ENCODE peak calls at places on chromosomes 3 and 15, in seven cellular contexts. N is pancreas, T is endodermal cell, Y is Panc1, U is neuronal stem cell, I is upper lobe of right lung, F is PC-3. H is an unnamed sample. For H3K9me3, the result is how much of the 10 kb centered on the place peaks cover.

GRCh38 chr3:129663045-129663446 is 56.6 kb upstream of the PLXND1 start:
- DNase-seq in N (no peak), T (peak), Y (no peak), U (no peak), I (no peak), F (peak), H (no peak)

GRCh38 chr3:81864273-81864672 is 102.8 kb upstream of the GBE1 start:
- DNase-seq in N (no peak), T (peak), Y (no peak), U (peak), I (no peak), F (no peak), H (no peak)

GRCh38 chr3:146598486-146598885 is 6.7 kb downstream of the PLSCR5 start:
- DNase-seq in N (no peak), T (no peak), Y (no peak), U (no peak), I (no peak), F (peak), H (no peak)

GRCh38 chr15:42371125-42371524 is 11.8 kb downstream of the CAPN3 start:
- DNase-seq in N (no peak), T (no peak), Y (no peak), U (no peak), I (no peak), F (peak), H (peak)

GRCh38 chr15:101342065-101342464 is 47.0 kb upstream of the SNRPA1 start:
- DNase-seq in N (no peak), T (no peak), Y (no peak), U (no peak), I (no peak), F (no peak), H (no peak)

GRCh38 chr3:196222876-196223595 is 6.7 kb downstream of the SLC51A start:
- DNase-seq in N (no peak), T (no peak), Y (no peak), U (no peak), I (no peak), F (peak), H (peak)

GRCh38 chr3:193240850-193241706 is at the start of gene PLAAT1:
- DNase-seq in N (peak), T (peak), Y (no peak), U (peak), I (peak), F (no peak), H (peak)

GRCh38 chr3:109927161-109927560 is 589.8 kb upstream of the DPPA4 start:
- DNase-seq in N (no peak), T (no peak), Y (peak), U (no peak), I (no peak), F (peak), H (peak)

GRCh38 chr3:150627557-150627956 is 24.4 kb downstream of the SELENOT start:
- DNase-seq in N (no peak), T (no peak), Y (no peak), U (no peak), I (no peak), F (no peak), H (peak)

GRCh38 chr15:63203451-63204090 is 14.2 kb downstream of the RAB8B start:
- DNase-seq in N (no peak), T (no peak), Y (no peak), U (no peak), I (no peak), F (peak), H (no peak)

GRCh38 chr3:181417748-181418147 is 294.0 kb upstream of the SOX2 start:
- DNase-seq in N (no peak), T (no peak), Y (no peak), U (peak), I (no peak), F (no peak), H (no peak)

GRCh38 chr3:133444071-133444774 is 44.4 kb downstream of the BFSP2 start:
- DNase-seq in N (no peak), T (no peak), Y (peak), U (no peak), I (no peak), F (peak), H (peak)

GRCh38 chr3:57743511-57743910 is 12.6 kb upstream of the SLMAP start:
- DNase-seq in N (no peak), T (no peak), Y (no peak), U (no peak), I (no peak), F (peak), H (no peak)

GRCh38 chr3:194046995-194047681 is 88.8 kb upstream of the HES1 start:
- DNase-seq in N (peak), T (no peak), Y (no peak), U (no peak), I (peak), F (no peak), H (peak)

GRCh38 chr15:67082007-67082536 is 16.7 kb downstream of the SMAD3 start:
- DNase-seq in N (no peak), T (no peak), Y (no peak), U (no peak), I (no peak), F (peak), H (no peak)

GRCh38 chr3:124168271-124168670 is 176.3 kb upstream of the ROPN1 start:
- DNase-seq in N (no peak), T (no peak), Y (no peak), U (no peak), I (no peak), F (peak), H (no peak)

GRCh38 chr3:57680046-57680445 is 12.8 kb downstream of the DENND6A start:
- DNase-seq in N (no peak), T (no peak), Y (no peak), U (no peak), I (no peak), F (no peak), H (no peak)

GRCh38 chr3:192816274-192816853 is 89.0 kb upstream of the FGF12 start:
- DNase-seq in N (no peak), T (peak), Y (peak), U (peak), I (no peak), F (peak), H (no peak)

GRCh38 chr3:188914556-188914955 is 257.2 kb upstream of the TPRG1 start:
- DNase-seq in N (no peak), T (no peak), Y (no peak), U (no peak), I (no peak), F (peak), H (no peak)

GRCh38 chr15:37517506-37517905 is 416.9 kb upstream of the TMCO5A start:
- DNase-seq in N (no peak), T (no peak), Y (no peak), U (no peak), I (no peak), F (no peak), H (no peak)

GRCh38 chr3:169478566-169479313 is 184.8 kb downstream of the MECOM start:
- DNase-seq in N (no peak), T (no peak), Y (no peak), U (no peak), I (no peak), F (no peak), H (no peak)

GRCh38 chr3:50339485-50340196 is 995 bp downstream of the RASSF1 start:
- DNase-seq in N (peak), T (no peak), Y (no peak), U (no peak), I (no peak), F (no peak), H (no peak)

GRCh38 chr3:50336452-50337174 is 4.0 kb downstream of the RASSF1 start:
- DNase-seq in N (peak), T (no peak), Y (no peak), U (no peak), I (no peak), F (peak), H (peak)

GRCh38 chr3:50338989-50339388 is 1.6 kb downstream of the RASSF1 start:
- DNase-seq in N (no peak), T (no peak), Y (no peak), U (no peak), I (no peak), F (no peak), H (no peak)

GRCh38 chr3:50334339-50335075 is 6.1 kb downstream of the RASSF1 start:
- DNase-seq in N (no peak), T (no peak), Y (no peak), U (no peak), I (no peak), F (no peak), H (no peak)

DNA sequence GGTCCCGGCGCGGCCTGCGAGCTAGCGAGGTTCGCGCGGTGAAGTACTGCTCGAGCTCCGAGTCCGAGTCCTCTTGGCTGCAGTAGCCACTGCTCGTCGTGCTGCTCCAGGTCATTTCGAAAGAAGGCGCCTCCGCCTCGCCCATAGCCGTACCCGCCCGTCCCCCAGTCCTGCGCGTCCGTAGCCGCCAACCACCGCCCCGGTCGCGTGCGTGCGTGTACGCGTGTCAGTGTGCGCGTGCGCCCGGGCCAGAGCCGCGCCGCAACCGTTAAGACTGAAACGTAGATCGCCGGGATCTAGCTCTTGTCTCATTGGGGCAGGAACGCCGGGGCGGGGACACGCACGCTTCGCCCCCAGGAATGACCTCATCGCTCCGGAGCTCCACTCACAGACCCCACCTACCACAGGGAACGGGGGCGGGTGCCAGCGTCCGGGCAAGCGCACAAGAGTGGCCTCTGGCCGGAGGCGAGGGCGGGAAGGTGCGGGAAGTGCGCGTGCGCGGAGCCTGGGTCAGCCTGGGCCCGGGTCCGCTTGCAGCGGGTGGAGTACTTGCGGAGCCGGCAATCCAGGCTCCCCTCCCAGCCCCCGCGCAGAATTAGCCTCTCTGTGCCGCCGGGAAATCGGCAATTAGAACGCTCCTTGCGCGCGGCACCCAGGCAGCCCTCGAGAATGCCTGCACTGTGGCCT is 3.3 kb downstream of the RASSF1 start:
- DNase-seq in N (peak), T (peak), Y (peak), U (peak), I (peak), F (peak), H (peak)
- H3K9me3 ChIP-seq in N (under half), T (under half), Y (under half), U (under half), I (under half), F (under half), H (under half)

GRCh38 chr3:125403789-125404188 is 28.7 kb upstream of the ZNF148 start:
- DNase-seq in N (no peak), T (no peak), Y (no peak), U (no peak), I (no peak), F (no peak), H (no peak)
- H3K9me3 ChIP-seq in N (under half), T (under half), Y (under half), U (under half), I (under half), F (under half), H (under half)

DNA sequence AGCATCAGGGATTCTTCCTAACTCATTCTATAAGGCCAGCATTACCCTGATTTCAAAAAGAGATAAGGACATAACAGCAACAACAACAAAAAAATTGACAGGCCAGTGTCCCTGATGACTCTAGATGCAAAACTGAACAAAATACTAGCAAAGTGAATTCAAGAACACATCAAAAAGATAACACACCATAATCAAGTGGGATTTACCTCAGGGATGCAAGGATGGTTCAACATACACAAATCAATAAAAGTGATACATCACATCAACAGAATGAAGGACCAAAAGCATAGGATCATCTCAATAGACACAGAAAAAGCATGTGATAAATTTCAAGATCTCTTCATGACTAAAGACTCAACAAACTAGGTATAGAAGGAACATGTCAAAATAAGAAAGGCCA is 119.6 kb downstream of the STT3B start:
- DNase-seq in N (no peak), T (no peak), Y (no peak), U (no peak), I (no peak), F (no peak), H (no peak)
- H3K9me3 ChIP-seq in N (under half), T (half or more), Y (under half), U (under half), I (under half), F (under half), H (under half)

DNA sequence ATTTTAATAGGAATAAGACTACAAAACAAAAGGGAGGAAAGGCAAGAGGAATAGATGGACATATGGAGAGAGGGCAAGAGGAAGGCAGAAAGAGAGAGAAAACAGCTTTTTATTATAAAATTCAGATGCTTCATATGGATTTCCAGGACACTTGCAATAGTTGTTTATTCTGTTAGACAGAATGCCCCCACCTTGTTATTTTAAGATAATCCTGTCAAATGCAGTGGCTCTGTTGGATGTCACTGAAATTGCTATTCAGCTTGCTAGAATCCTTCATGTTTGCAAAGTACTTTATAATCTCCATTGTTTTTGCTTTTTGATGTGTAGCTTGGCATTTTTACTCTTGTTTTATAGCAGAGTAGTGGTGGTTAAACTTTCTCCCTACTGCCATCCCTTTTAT is 432.4 kb upstream of the AZI2 start:
- DNase-seq in N (no peak), T (no peak), Y (no peak), U (no peak), I (no peak), F (no peak), H (no peak)
- H3K9me3 ChIP-seq in N (under half), T (under half), Y (under half), U (under half), I (under half), F (under half), H (under half)

GRCh38 chr15:25773248-25773647 is 89.9 kb downstream of the ATP10A start:
- DNase-seq in N (no peak), T (no peak), Y (no peak), U (no peak), I (no peak), F (no peak), H (no peak)

GRCh38 chr15:25777047-25777446 is 86.1 kb downstream of the ATP10A start:
- DNase-seq in N (no peak), T (no peak), Y (no peak), U (no peak), I (no peak), F (no peak), H (no peak)

GRCh38 chr15:25776071-25776740 is 86.9 kb downstream of the ATP10A start:
- DNase-seq in N (no peak), T (no peak), Y (no peak), U (no peak), I (no peak), F (no peak), H (peak)

GRCh38 chr15:25775317-25775912 is 87.7 kb downstream of the ATP10A start:
- DNase-seq in N (no peak), T (peak), Y (no peak), U (no peak), I (no peak), F (peak), H (peak)

DNA sequence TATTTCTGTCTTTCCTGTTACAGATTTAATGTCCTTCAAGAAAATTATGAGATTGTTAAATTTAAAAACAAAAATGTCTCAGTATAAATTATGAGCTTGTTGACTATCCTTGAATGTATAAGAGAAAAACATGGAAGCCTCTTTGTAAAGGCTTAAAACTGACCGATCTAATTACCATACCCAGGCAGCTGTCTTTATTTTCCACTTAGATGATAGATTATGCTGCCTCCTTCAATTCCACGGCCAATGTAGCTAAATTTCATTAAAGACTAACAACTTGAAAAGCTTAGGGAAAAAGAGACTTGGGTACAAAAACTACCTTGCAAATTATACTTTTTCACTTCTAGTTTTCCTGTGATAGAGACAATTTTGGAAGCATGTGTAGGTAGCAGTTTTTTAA is 88.3 kb downstream of the ATP10A start:
- DNase-seq in N (no peak), T (no peak), Y (no peak), U (no peak), I (no peak), F (no peak), H (peak)
- H3K9me3 ChIP-seq in N (under half), T (under half), Y (under half), U (under half), I (under half), F (under half), H (under half)

GRCh38 chr3:29071077-29071634 is 209.7 kb upstream of the RBMS3 start:
- DNase-seq in N (no peak), T (no peak), Y (no peak), U (no peak), I (no peak), F (no peak), H (no peak)

GRCh38 chr3:29067014-29067413 is 213.9 kb upstream of the RBMS3 start:
- DNase-seq in N (no peak), T (no peak), Y (no peak), U (no peak), I (no peak), F (peak), H (no peak)

GRCh38 chr3:29072626-29073025 is 208.2 kb upstream of the RBMS3 start:
- DNase-seq in N (no peak), T (no peak), Y (no peak), U (no peak), I (no peak), F (no peak), H (no peak)
- H3K9me3 ChIP-seq in N (under half), T (under half), Y (under half), U (under half), I (under half), F (under half), H (under half)

DNA sequence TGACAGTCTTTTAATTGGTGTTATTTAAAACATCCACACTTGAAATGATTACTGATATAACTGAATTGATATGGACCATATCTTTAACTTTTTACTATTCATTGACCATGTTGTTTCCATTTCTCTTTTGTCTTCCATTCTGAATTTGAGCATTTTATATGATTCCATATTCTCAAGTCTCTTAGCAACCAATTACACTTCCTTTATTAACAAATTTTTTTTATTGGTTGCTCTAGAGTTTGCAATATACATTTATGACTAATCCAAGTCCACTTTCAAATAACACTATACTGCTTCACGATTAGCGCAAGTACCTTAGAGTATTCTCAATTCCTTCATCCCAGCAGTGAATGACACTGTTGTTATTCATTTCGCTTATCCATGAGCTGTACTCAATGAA is 16.4 kb downstream of the RFX7 start:
- DNase-seq in N (no peak), T (no peak), Y (no peak), U (no peak), I (no peak), F (no peak), H (no peak)
- H3K9me3 ChIP-seq in N (under half), T (half or more), Y (under half), U (half or more), I (under half), F (under half), H (under half)

DNA sequence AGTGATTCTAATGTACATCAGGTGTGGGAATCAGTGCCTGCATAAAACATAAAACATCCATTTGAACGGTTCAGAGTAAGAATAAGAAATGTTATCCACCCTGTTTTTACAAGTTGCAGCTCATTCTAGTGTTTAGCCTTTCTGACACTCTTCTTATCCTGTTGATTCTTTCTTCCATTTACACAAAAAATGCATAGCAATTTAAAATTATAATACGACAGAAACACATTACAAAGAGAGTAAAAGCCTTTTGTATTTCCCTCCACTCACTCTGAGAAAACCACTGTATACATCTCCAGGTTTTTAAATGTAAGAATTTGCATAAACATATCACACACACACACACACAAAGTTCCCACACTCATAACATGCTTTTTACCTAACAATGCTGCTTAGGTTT is 199.7 kb downstream of the CNTN6 start:
- DNase-seq in N (no peak), T (no peak), Y (no peak), U (no peak), I (no peak), F (no peak), H (no peak)
- H3K9me3 ChIP-seq in N (under half), T (under half), Y (under half), U (under half), I (under half), F (under half), H (under half)

H was measured in SJCRH30.